ENCODE peak calls at places on chromosomes 11 and 22, in four cellular contexts. V is trophoblast cell, U is IMR-90, I is H9. G is an unnamed sample.

GRCh38 chr11:10122337-10123197 is 171.5 kb downstream of the SBF2 start:
- DNase-seq in V (peak; percentile 72), U (peak; percentile 57), I (no peak), G (no peak)

GRCh38 chr11:129992161-129992944 is 10.3 kb downstream of the PRDM10 start:
- DNase-seq in V (no peak), U (peak; percentile 22), I (peak; percentile 67), G (peak; percentile 56)

GRCh38 chr11:116703421-116703820 is 69.4 kb downstream of the BUD13 start:
- DNase-seq in V (no peak), U (no peak), I (peak; percentile 83), G (no peak)

GRCh38 chr22:42972592-42973535 is 42.1 kb downstream of the PACSIN2 start:
- DNase-seq in V (no peak), U (no peak), I (no peak), G (no peak)

GRCh38 chr11:83836883-83837654 is 550.9 kb upstream of the CCDC90B start:
- DNase-seq in V (no peak), U (peak; percentile 50), I (peak; percentile 79), G (peak; percentile 61)

GRCh38 chr11:73623651-73624050 is 22.7 kb upstream of the PLEKHB1 start:
- DNase-seq in V (no peak), U (no peak), I (no peak), G (no peak)

GRCh38 chr22:37627091-37627490 is 12.4 kb upstream of the SH3BP1 start:
- DNase-seq in V (no peak), U (no peak), I (no peak), G (no peak)

GRCh38 chr11:119026970-119027369 is 3.7 kb downstream of the SLC37A4 start:
- DNase-seq in V (no peak), U (no peak), I (no peak), G (no peak)

GRCh38 chr11:85095239-85095638 is 531.9 kb downstream of the DLG2 start:
- DNase-seq in V (no peak), U (no peak), I (no peak), G (no peak)

GRCh38 chr11:67647471-67647870 is 3.1 kb downstream of the ACY3 start:
- DNase-seq in V (no peak), U (no peak), I (no peak), G (no peak)

GRCh38 chr11:115765803-115766239 is 261.6 kb upstream of the CADM1 start:
- DNase-seq in V (no peak), U (peak; percentile 81), I (no peak), G (no peak)

GRCh38 chr22:29098296-29098695 is 25.5 kb downstream of the KREMEN1 start:
- DNase-seq in V (no peak), U (no peak), I (no peak), G (no peak)

GRCh38 chr11:119356349-119357031 is 10.0 kb upstream of the MFRP start:
- DNase-seq in V (peak; percentile 60), U (peak; percentile 66), I (peak; percentile 90), G (no peak)

GRCh38 chr22:40627612-40628011 is 8.9 kb downstream of the MRTFA start:
- DNase-seq in V (no peak), U (no peak), I (no peak), G (no peak)

GRCh38 chr22:25780673-25781072 is 38.7 kb downstream of the MYO18B start:
- DNase-seq in V (no peak), U (no peak), I (no peak), G (no peak)

GRCh38 chr11:119506436-119506835 is 83.5 kb upstream of the THY1 start:
- DNase-seq in V (no peak), U (no peak), I (no peak), G (no peak)

GRCh38 chr11:2142300-2142759 is 3.1 kb upstream of the IGF2 start:
- DNase-seq in V (no peak), U (peak; percentile 30), I (no peak), G (no peak)

GRCh38 chr11:65827774-65828156 is 6.0 kb upstream of the SNX32 start:
- DNase-seq in V (no peak), U (peak; percentile 44), I (no peak), G (no peak)

GRCh38 chr11:88520391-88520790 is 182.9 kb upstream of the CTSC start:
- DNase-seq in V (no peak), U (peak; percentile 49), I (no peak), G (no peak)

GRCh38 chr11:69666752-69667536 is 8.2 kb downstream of the LTO1 start:
- DNase-seq in V (no peak), U (no peak), I (no peak), G (no peak)

DNA sequence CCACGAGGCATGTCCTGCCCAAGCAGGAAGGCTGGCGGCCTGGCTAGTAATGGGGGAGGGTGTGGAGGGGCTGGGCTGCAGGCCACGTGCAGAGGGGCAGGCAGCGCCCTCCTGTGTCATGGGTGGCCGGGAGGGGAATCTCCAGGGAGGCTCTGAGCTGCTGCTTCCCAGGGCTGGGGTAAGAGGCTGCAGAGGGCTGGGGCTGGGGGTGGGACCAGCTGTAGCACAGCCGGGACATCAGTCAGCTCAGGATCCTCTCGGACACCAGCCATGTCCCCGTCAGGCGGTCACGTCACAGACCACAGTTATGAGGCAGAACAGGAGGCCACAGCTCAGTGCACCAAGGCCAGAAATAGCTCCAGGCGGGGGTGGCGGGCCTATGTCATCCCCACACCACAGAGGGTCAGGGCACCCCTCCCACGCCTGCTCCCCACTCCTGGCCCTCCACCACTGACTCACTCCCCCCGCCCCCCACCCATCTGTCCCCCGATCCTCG is 21.1 kb downstream of the RTN4R start:
- DNase-seq in V (no peak), U (peak; percentile 39), I (no peak), G (no peak)
- H3K14ac ChIP-seq in V (no peak overlapping the region), U (no peak overlapping the region), I (no peak overlapping the region), G (no peak overlapping the region)

DNA sequence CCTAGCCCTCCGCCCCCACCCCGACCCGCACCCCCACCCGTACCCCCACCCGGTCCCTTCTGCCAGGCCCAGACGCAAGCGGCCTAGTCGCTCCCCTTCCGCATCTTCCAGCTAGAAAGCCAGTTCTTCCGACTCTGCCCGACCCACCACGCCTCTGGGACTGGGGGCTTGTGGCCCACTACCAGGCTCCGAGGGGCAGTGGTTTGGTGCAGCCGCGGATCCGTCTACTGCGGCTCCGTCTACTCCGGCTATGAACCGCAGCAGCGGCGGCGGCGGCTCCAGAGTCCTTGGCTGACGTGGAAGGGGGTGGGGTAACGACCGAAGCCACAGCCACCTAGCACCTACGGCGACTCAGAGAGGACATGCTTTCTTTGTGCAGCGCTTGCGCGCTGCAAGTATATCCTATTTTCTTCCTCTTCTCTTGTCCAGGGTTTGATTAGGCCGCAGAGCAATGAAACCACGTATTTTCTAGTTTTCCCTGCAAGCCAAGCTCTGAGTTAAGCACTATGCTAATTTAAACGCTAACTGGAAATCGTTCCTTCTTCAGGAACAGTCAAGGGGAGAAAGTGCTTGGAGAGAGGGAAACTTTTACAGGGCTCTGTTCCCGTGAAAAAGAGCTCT is at the start of gene COPB1:
- DNase-seq in V (peak; percentile 85), U (peak; percentile 95), I (peak; percentile 92), G (peak; percentile 65)
- H3K14ac ChIP-seq in V (peak within 1 kb of the TSS; percentile 99), U (peak within 1 kb of the TSS; percentile 98), I (no peak within 1 kb of the TSS), G (no peak within 1 kb of the TSS)

GRCh38 chr11:71554996-71555395 is 6.8 kb downstream of the KRTAP5-9 start:
- DNase-seq in V (no peak), U (no peak), I (no peak), G (no peak)
- H3K14ac ChIP-seq in V (no peak overlapping the region), U (no peak overlapping the region), I (no peak overlapping the region), G (no peak overlapping the region)

GRCh38 chr11:3157381-3158130 is 7.6 kb downstream of the OSBPL5 start:
- DNase-seq in V (no peak), U (no peak), I (no peak), G (no peak)

GRCh38 chr11:3155691-3156258 is 9.3 kb downstream of the OSBPL5 start:
- DNase-seq in V (no peak), U (no peak), I (no peak), G (no peak)

GRCh38 chr11:3158131-3158591 is 6.9 kb downstream of the OSBPL5 start:
- DNase-seq in V (no peak), U (no peak), I (no peak), G (no peak)

GRCh38 chr11:3156282-3156660 is 8.8 kb downstream of the OSBPL5 start:
- DNase-seq in V (no peak), U (no peak), I (no peak), G (no peak)

DNA sequence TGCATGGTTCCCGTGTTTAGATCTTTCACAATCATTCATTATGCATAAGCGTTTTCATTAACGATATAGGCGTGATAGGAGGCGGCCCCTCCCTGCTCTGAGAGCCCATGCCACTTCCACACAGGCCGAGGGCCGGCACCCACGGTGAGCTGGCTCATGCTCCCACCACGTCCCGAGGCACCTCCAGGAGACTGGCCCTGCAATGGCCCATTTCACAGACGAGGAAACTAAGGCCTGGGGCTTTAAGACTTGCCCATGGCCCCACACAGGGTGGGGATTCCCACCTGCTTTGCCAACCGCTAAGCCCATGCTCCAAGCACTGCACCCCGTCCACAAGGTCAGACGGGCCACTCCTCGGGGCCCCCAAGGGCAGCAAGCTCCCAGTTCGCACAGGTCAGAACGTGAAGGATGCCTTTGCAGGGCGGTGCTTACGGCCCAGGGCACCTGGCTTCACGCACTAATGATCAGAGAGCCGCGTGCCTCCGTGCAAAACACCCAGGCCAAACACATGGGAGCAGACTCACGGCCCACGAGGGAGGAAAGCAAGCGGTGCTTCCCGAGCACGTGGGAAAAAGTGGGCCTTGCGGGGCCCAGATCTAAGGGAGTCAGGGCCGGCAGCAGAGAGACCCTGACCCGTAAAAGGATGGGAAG is 8.3 kb downstream of the OSBPL5 start:
- DNase-seq in V (no peak), U (no peak), I (no peak), G (no peak)
- H3K14ac ChIP-seq in V (no peak overlapping the region), U (peak overlapping the region; percentile 10), I (no peak overlapping the region), G (no peak overlapping the region)

GRCh38 chr22:44196241-44196640 is 15.5 kb downstream of the PARVG start:
- DNase-seq in V (no peak), U (no peak), I (no peak), G (no peak)
- H3K14ac ChIP-seq in V (no peak overlapping the region), U (no peak overlapping the region), I (no peak overlapping the region), G (no peak overlapping the region)

GRCh38 chr11:75743711-75744563 is 24.6 kb upstream of the DGAT2 start:
- DNase-seq in V (no peak), U (no peak), I (no peak), G (no peak)
- H3K14ac ChIP-seq in V (no peak overlapping the region), U (no peak overlapping the region), I (no peak overlapping the region), G (no peak overlapping the region)

GRCh38 chr22:39319284-39320170 is at the start of gene RPL3:
- DNase-seq in V (peak; percentile 95), U (peak; percentile 99), I (peak; percentile 93), G (peak; percentile 99)
- H3K14ac ChIP-seq in V (peak within 1 kb of the TSS; percentile 92), U (peak within 1 kb of the TSS; percentile 98), I (peak within 1 kb of the TSS; percentile 95), G (no peak within 1 kb of the TSS)

DNA sequence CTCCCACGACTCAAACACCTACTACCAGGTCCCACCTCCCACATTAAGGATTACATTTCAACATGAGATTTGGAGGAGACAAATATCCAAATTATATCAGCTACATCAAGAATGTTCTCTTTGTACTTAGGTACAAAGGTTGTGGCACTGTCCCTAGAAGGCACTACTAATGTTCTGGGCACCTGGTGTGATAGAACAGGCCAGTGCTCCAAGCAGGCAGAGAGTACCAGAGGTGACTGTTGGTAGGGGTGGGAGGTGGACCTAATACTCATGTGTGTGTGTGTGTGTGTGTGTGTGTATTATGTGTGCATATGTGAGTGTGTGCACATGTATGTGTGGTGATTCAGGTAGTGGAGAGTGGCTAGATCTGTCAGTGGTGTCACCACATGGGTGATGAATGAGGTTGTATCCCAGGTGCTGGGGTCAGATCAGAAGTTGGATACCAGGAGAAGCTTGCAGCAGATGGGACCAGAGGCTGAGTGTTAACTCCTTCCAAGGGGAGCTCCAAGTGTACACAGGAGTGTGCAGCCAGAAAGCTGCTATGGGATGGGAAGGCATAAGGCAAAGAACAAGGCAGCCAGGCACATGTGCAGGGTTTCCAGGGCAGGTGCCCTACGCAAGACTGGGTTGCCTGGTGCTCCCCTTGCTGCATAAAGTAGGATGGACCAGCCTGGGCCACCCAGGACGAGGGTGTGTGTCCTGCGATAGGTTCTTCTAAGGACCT is 17.7 kb upstream of the NNMT start:
- DNase-seq in V (no peak), U (no peak), I (no peak), G (peak; percentile 22)
- H3K14ac ChIP-seq in V (no peak overlapping the region), U (no peak overlapping the region), I (no peak overlapping the region), G (no peak overlapping the region)